ENCODE peak calls at places on chromosomes 6 and 20, in seven cellular contexts. D is testis, Q is IMR-90, M is ovary, U is adrenal gland, F is tibial nerve, X is A549. C is an unnamed sample.

GRCh38 chr6:134316733-134317431 is 1.0 kb downstream of the SGK1 start:
- DNase-seq in D (peak; percentile 60), Q (no peak), M (no peak), U (no peak), F (no peak), X (no peak), C (no peak)

GRCh38 chr20:7151666-7152065 is 384.2 kb downstream of the BMP2 start:
- DNase-seq in D (no peak), Q (no peak), M (no peak), U (no peak), F (no peak), X (peak; percentile 3), C (no peak)

GRCh38 chr6:1802495-1803395 is 193.0 kb downstream of the FOXC1 start:
- DNase-seq in D (no peak), Q (no peak), M (no peak), U (no peak), F (no peak), X (no peak), C (no peak)

GRCh38 chr6:46734867-46735719 is at the start of gene PLA2G7:
- DNase-seq in D (peak; percentile 37), Q (no peak), M (no peak), U (no peak), F (no peak), X (peak; percentile 6), C (peak; percentile 17)

GRCh38 chr6:108082539-108082938 is 8.0 kb upstream of the OSTM1 start:
- DNase-seq in D (no peak), Q (no peak), M (no peak), U (no peak), F (no peak), X (no peak), C (no peak)

GRCh38 chr20:24317224-24317623 is 152.2 kb upstream of the SYNDIG1 start:
- DNase-seq in D (no peak), Q (no peak), M (no peak), U (no peak), F (no peak), X (no peak), C (no peak)

GRCh38 chr20:23145281-23145700 is 59.2 kb upstream of the CD93 start:
- DNase-seq in D (no peak), Q (peak; percentile 56), M (no peak), U (peak; percentile 57), F (no peak), X (no peak), C (peak; percentile 38)

GRCh38 chr6:3899970-3900439 is 50.8 kb downstream of the FAM50B start:
- DNase-seq in D (no peak), Q (no peak), M (no peak), U (no peak), F (no peak), X (no peak), C (no peak)

GRCh38 chr20:47663354-47664067 is 121.8 kb downstream of the SULF2 start:
- DNase-seq in D (peak; percentile 87), Q (peak; percentile 70), M (peak; percentile 86), U (peak; percentile 87), F (peak; percentile 70), X (peak; percentile 80), C (peak; percentile 83)

GRCh38 chr20:57900226-57900905 is 190.6 kb upstream of the PMEPA1 start:
- DNase-seq in D (no peak), Q (no peak), M (no peak), U (no peak), F (no peak), X (no peak), C (no peak)

GRCh38 chr6:100370265-100370664 is 94.5 kb downstream of the SIM1 start:
- DNase-seq in D (no peak), Q (no peak), M (no peak), U (no peak), F (no peak), X (no peak), C (no peak)

GRCh38 chr20:50287512-50287911 is 96.9 kb downstream of the CEBPB start:
- DNase-seq in D (no peak), Q (no peak), M (peak; percentile 31), U (no peak), F (no peak), X (no peak), C (no peak)

GRCh38 chr6:73452107-73452461 is at the start of gene CGAS:
- DNase-seq in D (peak; percentile 69), Q (peak; percentile 62), M (peak; percentile 61), U (peak; percentile 69), F (peak; percentile 51), X (peak; percentile 80), C (peak; percentile 57)

GRCh38 chr20:25285091-25285647 is 37.3 kb downstream of the PYGB start:
- DNase-seq in D (no peak), Q (no peak), M (peak; percentile 13), U (peak; percentile 19), F (peak; percentile 8), X (no peak), C (peak; percentile 11)

GRCh38 chr6:81326856-81327561 is 425.5 kb downstream of the TENT5A start:
- DNase-seq in D (peak; percentile 13), Q (peak; percentile 4), M (no peak), U (no peak), F (no peak), X (no peak), C (no peak)

GRCh38 chr6:1039746-1040145 is 272.2 kb upstream of the FOXQ1 start:
- DNase-seq in D (no peak), Q (no peak), M (no peak), U (no peak), F (no peak), X (no peak), C (no peak)

GRCh38 chr6:112781236-112781635 is 434.1 kb downstream of the RFPL4B start:
- DNase-seq in D (peak; percentile 18), Q (peak; percentile 10), M (no peak), U (no peak), F (no peak), X (peak; percentile 17), C (no peak)

GRCh38 chr6:6747371-6747770 is 158.9 kb downstream of the LY86 start:
- DNase-seq in D (no peak), Q (no peak), M (no peak), U (no peak), F (no peak), X (no peak), C (no peak)

DNA sequence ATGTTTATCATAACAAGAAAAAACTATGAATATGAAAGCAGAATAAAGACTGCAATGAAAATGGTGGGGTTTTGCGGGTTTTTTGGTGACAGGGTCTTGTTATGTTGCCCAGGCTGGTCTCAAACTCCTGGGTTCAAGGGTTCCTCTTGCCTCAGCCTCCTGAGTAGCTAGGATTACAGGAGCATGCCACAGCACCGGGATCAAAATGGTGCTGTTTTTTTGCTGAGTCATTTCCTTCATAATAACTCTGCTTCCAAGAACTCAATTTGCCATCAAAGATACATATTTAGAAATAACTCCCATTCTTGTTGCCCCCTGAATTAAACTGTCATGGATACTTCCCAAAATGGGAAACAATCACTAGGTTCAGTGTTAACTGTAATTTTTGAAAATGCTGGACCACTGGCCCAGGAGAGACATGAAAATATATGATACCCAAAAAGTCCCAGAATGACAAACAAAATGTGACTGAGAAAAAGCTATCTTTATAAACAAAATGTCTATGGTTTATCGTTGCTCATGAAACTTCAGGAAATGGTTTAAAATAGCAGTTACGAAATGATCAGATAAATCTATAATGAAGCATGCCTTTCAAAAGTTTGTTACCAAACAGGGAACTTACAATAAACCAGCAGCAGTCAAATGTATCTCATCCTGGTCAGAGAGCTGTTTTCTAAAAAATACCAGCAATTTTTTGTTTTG is 32.1 kb downstream of the ILRUN start:
- DNase-seq in D (no peak), Q (peak; percentile 62), M (no peak), U (no peak), F (no peak), X (peak; percentile 38), C (no peak)
- H3K4me1 ChIP-seq in D (peaks cover 10% of the 10 kb centered on the region), Q (peaks cover 10% of the 10 kb centered on the region), M (peaks cover 4% of the 10 kb centered on the region), U (peaks cover 18% of the 10 kb centered on the region), F (peaks cover 20% of the 10 kb centered on the region), X (peaks cover 58% of the 10 kb centered on the region), C (no peaks in the 10 kb centered on the region)

GRCh38 chr20:3239867-3240775 is 1.1 kb upstream of the SLC4A11 start:
- DNase-seq in D (no peak), Q (no peak), M (no peak), U (peak; percentile 46), F (no peak), X (no peak), C (no peak)

GRCh38 chr20:3239026-3239866 is at the start of gene SLC4A11:
- DNase-seq in D (peak; percentile 44), Q (peak; percentile 33), M (no peak), U (peak; percentile 73), F (no peak), X (peak; percentile 80), C (no peak)

GRCh38 chr20:3242167-3242692 is 3.2 kb upstream of the SLC4A11 start:
- DNase-seq in D (no peak), Q (no peak), M (no peak), U (no peak), F (no peak), X (peak; percentile 56), C (no peak)

GRCh38 chr20:3238616-3239025 is 369 bp downstream of the SLC4A11 start:
- DNase-seq in D (peak; percentile 23), Q (no peak), M (no peak), U (peak; percentile 56), F (no peak), X (no peak), C (no peak)

GRCh38 chr20:3240776-3241363 is 1.9 kb upstream of the SLC4A11 start:
- DNase-seq in D (no peak), Q (no peak), M (no peak), U (no peak), F (no peak), X (no peak), C (no peak)
- H3K4me3 ChIP-seq in D (no peak overlapping the region), Q (no peak overlapping the region), M (no peak overlapping the region), U (no peak overlapping the region), F (no peak overlapping the region), X (no peak overlapping the region), C (no peak overlapping the region)

GRCh38 chr6:36441307-36441894 is 1.3 kb downstream of the PXT1 start:
- DNase-seq in D (peak; percentile 95), Q (peak; percentile 100), M (peak; percentile 95), U (peak; percentile 97), F (peak; percentile 89), X (peak; percentile 99), C (peak; percentile 93)
- TF ChIP-seq POLR2A in D (no peak), Q (peak; percentile 59), M (peak; percentile 38), U (peak; percentile 74), F (peak; percentile 78), X (no peak), C (peak; percentile 86)

GRCh38 chr6:149056777-149057463 is 260.6 kb upstream of the TAB2 start:
- DNase-seq in D (no peak), Q (peak; percentile 53), M (no peak), U (no peak), F (no peak), X (no peak), C (no peak)
- H3K4me1 ChIP-seq in D (no peaks in the 10 kb centered on the region), Q (peaks cover 16% of the 10 kb centered on the region), M (peaks cover 4% of the 10 kb centered on the region), U (peaks cover 4% of the 10 kb centered on the region), F (no peaks in the 10 kb centered on the region), X (peaks cover 55% of the 10 kb centered on the region), C (no peaks in the 10 kb centered on the region)